ENCODE peak calls at places on chromosomes 5 and 9, in four cellular contexts. R is GM20000, L is uterus, W is GM19239. J is an unnamed sample.
A peak's percentile ranks its signal among the peaks of the same experiment; 100 is the strongest.

GRCh38 chr9:69174645-69175487 is 789 bp downstream of the TJP2 start:
- DNase-seq in R (peak; percentile 76), L (peak; percentile 71), W (peak; percentile 39), J (peak; percentile 96)

GRCh38 chr5:138252944-138253343 is 21.5 kb downstream of the GFRA3 start:
- DNase-seq in W (no peak), R (no peak), L (no peak), J (no peak)

GRCh38 chr9:93612796-93613154 is 36.4 kb downstream of the PHF2 start:
- DNase-seq in R (peak; percentile 35), L (no peak), W (no peak), J (no peak)

GRCh38 chr9:76560481-76560891 is 101.5 kb downstream of the GCNT1 start:
- DNase-seq in W (no peak), L (no peak), R (no peak), J (peak; percentile 80)

GRCh38 chr5:36305571-36306326 is 4.0 kb upstream of the RANBP3L start:
- DNase-seq in W (peak; percentile 1), L (peak; percentile 40), R (peak; percentile 27), J (peak; percentile 62)

GRCh38 chr5:62778327-62779009 is 199.8 kb downstream of the LRRC70 start:
- DNase-seq in L (no peak), W (no peak), R (no peak), J (no peak)

GRCh38 chr5:146079695-146080361 is 25.5 kb downstream of the PLAC8L1 start:
- DNase-seq in L (no peak), R (no peak), W (no peak), J (peak; percentile 29)

GRCh38 chr5:96144289-96144688 is 182.6 kb upstream of the ELL2 start:
- DNase-seq in W (no peak), L (no peak), R (no peak), J (no peak)

GRCh38 chr5:107367480-107367879 is 303.3 kb downstream of the EFNA5 start:
- DNase-seq in W (no peak), L (no peak), R (no peak), J (no peak)

GRCh38 chr5:135436856-135437795 is 10.0 kb downstream of the DCANP1 start:
- DNase-seq in W (no peak), L (no peak), R (no peak), J (no peak)

GRCh38 chr5:124277767-124278536 is 468.5 kb downstream of the ZNF608 start:
- DNase-seq in L (no peak), W (no peak), R (no peak), J (no peak)

GRCh38 chr5:87311400-87312279 is 44.0 kb downstream of the RASA1 start:
- DNase-seq in R (no peak), L (no peak), W (no peak), J (peak; percentile 9)

GRCh38 chr5:75640395-75640794 is 29.1 kb downstream of the ANKDD1B start:
- DNase-seq in L (no peak), W (no peak), R (no peak), J (peak; percentile 91)

GRCh38 chr5:119323630-119324000 is 32.2 kb upstream of the TNFAIP8 start:
- DNase-seq in L (no peak), R (no peak), W (no peak), J (peak; percentile 49)

GRCh38 chr5:28014779-28015178 is 976.4 kb upstream of the CDH9 start:
- DNase-seq in W (no peak), R (no peak), L (no peak), J (no peak)

GRCh38 chr9:115642285-115642684 is 511.3 kb upstream of the PAPPA start:
- DNase-seq in L (no peak), R (no peak), W (no peak), J (no peak)

GRCh38 chr9:123043081-123043939 is 9.8 kb downstream of the GPR21 start:
- DNase-seq in W (no peak), R (no peak), L (no peak), J (no peak)

GRCh38 chr5:102453716-102454115 is 45.1 kb downstream of the SLCO6A1 start:
- DNase-seq in L (no peak), R (peak; percentile 28), W (peak; percentile 2), J (no peak)

GRCh38 chr5:117681855-117682254 is 1107.2 kb upstream of the SEMA6A start:
- DNase-seq in W (no peak), L (no peak), R (no peak), J (no peak)

GRCh38 chr5:181052928-181053759 is 13.1 kb downstream of the BTNL9 start:
- DNase-seq in W (no peak), R (peak; percentile 56), L (no peak), J (no peak)

GRCh38 chr9:83511051-83511450 is 27.1 kb downstream of the FRMD3 start:
- DNase-seq in R (peak; percentile 21), W (no peak), L (no peak), J (peak; percentile 32)

GRCh38 chr5:157196045-157196444 is 15.4 kb downstream of the ITK start:
- DNase-seq in L (no peak), W (no peak), R (no peak), J (no peak)

GRCh38 chr5:11387382-11387781 is 516.9 kb downstream of the CTNND2 start:
- DNase-seq in R (no peak), L (no peak), W (no peak), J (no peak)

GRCh38 chr5:142597546-142598337 is 88.1 kb downstream of the FGF1 start:
- DNase-seq in W (no peak), R (no peak), L (no peak), J (peak; percentile 78)

J was measured in AG10803.